ENCODE peak calls at places on chromosomes 5 and 9, in eight cellular contexts. X is bronchial epithelial cell, G is cardiac fibroblast, E is choroid plexus epithelial cell, J is MM.1S, A is lower lobe of right lung, D is psoas muscle, T is AG04449. O is an unnamed sample.
A peak's percentile ranks its signal among the peaks of the same experiment; 100 is the strongest.

GRCh38 chr9:36945999-36946398 is 88.1 kb downstream of the PAX5 start:
- DNase-seq in X (no peak), G (no peak), E (no peak), J (no peak), A (no peak), D (no peak), T (no peak), O (no peak)

GRCh38 chr9:5388026-5388806 is 48.5 kb upstream of the RLN1 start:
- DNase-seq in X (no peak), G (peak; percentile 56), E (peak; percentile 75), J (no peak), A (no peak), D (no peak), T (no peak), O (no peak)

GRCh38 chr5:91434348-91434747 is 51.2 kb upstream of the ARRDC3 start:
- DNase-seq in X (no peak), G (no peak), E (no peak), J (no peak), A (no peak), D (no peak), T (no peak), O (peak; percentile 10)

GRCh38 chr9:109816490-109816889 is 36.5 kb downstream of the PALM2AKAP2 start:
- DNase-seq in X (peak; percentile 95), G (peak; percentile 99), E (peak; percentile 94), J (no peak), A (no peak), D (no peak), T (peak; percentile 97), O (no peak)

GRCh38 chr9:76758476-76758875 is 5.8 kb upstream of the PCA3 start:
- DNase-seq in X (no peak), G (peak; percentile 10), E (no peak), J (no peak), A (no peak), D (no peak), T (no peak), O (no peak)

GRCh38 chr5:14306415-14306814 is 163.3 kb downstream of the TRIO start:
- DNase-seq in X (no peak), G (no peak), E (no peak), J (no peak), A (no peak), D (no peak), T (no peak), O (no peak)

GRCh38 chr5:106262395-106262794 is 1408.3 kb downstream of the EFNA5 start:
- DNase-seq in X (peak; percentile 39), G (no peak), E (no peak), J (no peak), A (no peak), D (no peak), T (no peak), O (no peak)

GRCh38 chr5:158722940-158723339 is 376.8 kb downstream of the EBF1 start:
- DNase-seq in X (no peak), G (no peak), E (no peak), J (no peak), A (no peak), D (no peak), T (no peak), O (no peak)

GRCh38 chr9:36625006-36625600 is 52.4 kb downstream of the MELK start:
- DNase-seq in X (peak; percentile 73), G (peak; percentile 71), E (peak; percentile 79), J (no peak), A (no peak), D (peak; percentile 44), T (peak; percentile 10), O (no peak)

GRCh38 chr5:66596791-66597757 is 881 bp downstream of the MAST4 start:
- DNase-seq in X (peak; percentile 60), G (peak; percentile 11), E (peak; percentile 12), J (peak; percentile 31), A (peak; percentile 59), D (peak; percentile 46), T (no peak), O (no peak)

GRCh38 chr9:90795879-90796317 is 5.7 kb upstream of the SYK start:
- DNase-seq in X (no peak), G (no peak), E (no peak), J (no peak), A (peak; percentile 63), D (no peak), T (no peak), O (no peak)

GRCh38 chr5:72417333-72418062 is 89.7 kb downstream of the ZNF366 start:
- DNase-seq in X (no peak), G (no peak), E (no peak), J (no peak), A (no peak), D (no peak), T (no peak), O (no peak)

GRCh38 chr5:36685631-36686147 is 79.3 kb downstream of the SLC1A3 start:
- DNase-seq in X (no peak), G (peak; percentile 47), E (peak; percentile 47), J (peak; percentile 30), A (no peak), D (no peak), T (no peak), O (no peak)

GRCh38 chr9:21316860-21317259 is 11.7 kb upstream of the IFNA5 start:
- DNase-seq in X (peak; percentile 27), G (no peak), E (no peak), J (no peak), A (no peak), D (no peak), T (no peak), O (no peak)

GRCh38 chr9:114449236-114449635 is 56.0 kb downstream of the WHRN start:
- DNase-seq in X (no peak), G (no peak), E (no peak), J (peak; percentile 65), A (no peak), D (no peak), T (no peak), O (no peak)

GRCh38 chr9:71977003-71977402 is 65.6 kb downstream of the C9orf85 start:
- DNase-seq in X (no peak), G (no peak), E (no peak), J (no peak), A (no peak), D (no peak), T (no peak), O (no peak)

GRCh38 chr9:71980266-71981018 is 69.0 kb downstream of the C9orf85 start:
- DNase-seq in X (no peak), G (no peak), E (no peak), J (no peak), A (no peak), D (no peak), T (no peak), O (no peak)

DNA sequence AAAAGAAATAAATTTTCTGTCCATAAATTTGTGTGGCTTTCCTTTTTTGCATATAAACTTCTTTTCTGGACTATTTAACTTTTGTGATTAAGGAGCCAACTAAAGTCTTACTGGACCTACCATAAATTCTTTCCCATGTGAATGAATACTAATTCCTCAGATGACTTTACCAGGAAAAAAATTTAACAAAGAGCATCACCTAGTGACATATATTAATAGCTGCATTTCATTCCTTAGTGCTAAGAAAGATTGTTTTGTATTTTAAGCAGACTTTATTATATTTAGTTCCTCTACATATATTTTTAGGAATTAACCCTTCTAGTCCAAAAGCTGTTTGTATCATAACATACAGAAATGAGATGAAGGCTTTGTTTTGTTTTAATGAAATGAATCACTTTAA is 64.4 kb downstream of the C9orf85 start:
- DNase-seq in X (peak; percentile 27), G (peak; percentile 18), E (peak; percentile 28), J (no peak), A (no peak), D (no peak), T (no peak), O (no peak)
- TF ChIP-seq CTCF in X (peak; percentile 27), G (peak; percentile 12), E (peak; percentile 37), J (peak; percentile 38), A (no peak), D (peak; percentile 22), T (peak; percentile 12), O (peak; percentile 17)

GRCh38 chr5:177511181-177511580 is 1.6 kb upstream of the DOK3 start:
- DNase-seq in X (no peak), G (no peak), E (no peak), J (no peak), A (no peak), D (no peak), T (no peak), O (no peak)

GRCh38 chr5:177509361-177509951 is at the start of gene DOK3:
- DNase-seq in X (no peak), G (no peak), E (no peak), J (peak; percentile 54), A (peak; percentile 82), D (peak; percentile 55), T (no peak), O (no peak)

GRCh38 chr5:177509991-177510566 is 453 bp upstream of the DOK3 start:
- DNase-seq in X (no peak), G (no peak), E (no peak), J (no peak), A (no peak), D (no peak), T (no peak), O (no peak)

GRCh38 chr5:177511796-177512675 is 2.4 kb upstream of the DOK3 start:
- DNase-seq in X (no peak), G (no peak), E (no peak), J (no peak), A (no peak), D (no peak), T (no peak), O (no peak)

DNA sequence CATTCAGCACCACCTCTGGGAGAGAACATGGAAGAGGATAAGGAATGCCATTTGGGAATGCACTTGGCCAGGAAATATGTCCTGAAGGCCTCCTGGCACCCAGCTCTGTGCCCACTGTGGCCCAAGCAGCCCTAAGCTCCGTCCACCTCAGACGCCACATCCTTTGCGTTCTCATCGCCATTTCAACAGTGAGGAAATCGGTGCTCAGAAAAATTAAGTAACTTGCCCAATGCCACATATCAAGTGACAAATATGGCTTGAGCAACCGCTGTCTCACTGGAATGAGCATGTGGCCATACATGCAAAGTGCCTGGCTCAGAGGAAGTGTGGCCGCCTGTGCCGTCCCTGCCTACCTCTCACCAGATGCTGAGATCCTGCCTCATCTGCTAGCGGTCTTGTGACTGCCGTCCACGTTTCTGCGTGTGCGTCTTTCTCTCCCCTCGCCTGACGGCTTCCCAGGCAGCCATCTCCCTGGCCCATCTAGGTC is 984 bp upstream of the DOK3 start:
- DNase-seq in X (no peak), G (no peak), E (no peak), J (no peak), A (peak; percentile 86), D (no peak), T (no peak), O (peak; percentile 61)
- H3K4me3 ChIP-seq in X (no peak overlapping the region), G (no peak overlapping the region), E (no peak overlapping the region), J (no peak overlapping the region), A (peak overlapping the region; percentile 59), D (no peak overlapping the region), T (no peak overlapping the region), O (peak overlapping the region; percentile 62)

DNA sequence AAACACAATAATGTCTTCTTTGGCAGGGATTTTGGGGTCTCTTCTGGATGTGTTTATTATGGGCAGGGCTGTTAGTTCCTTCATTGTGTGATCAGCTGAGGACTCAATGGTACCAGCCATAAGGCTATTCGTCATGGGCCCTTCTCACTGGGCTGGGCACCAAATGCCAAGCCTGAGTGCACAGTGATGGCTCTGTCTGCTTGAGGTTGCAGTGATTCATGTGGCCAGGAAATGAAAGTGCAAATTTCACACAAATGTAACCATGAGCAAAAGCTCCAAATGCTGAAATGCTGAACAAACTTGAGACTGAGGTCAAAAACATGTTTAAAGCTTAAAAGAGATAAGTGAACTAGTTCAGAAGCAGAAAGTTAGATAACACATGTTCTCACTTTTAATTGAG is 191.0 kb downstream of the TARS1 start:
- DNase-seq in X (no peak), G (peak; percentile 46), E (peak; percentile 43), J (peak; percentile 38), A (no peak), D (no peak), T (no peak), O (peak; percentile 47)
- TF ChIP-seq CTCF in X (no peak), G (no peak), E (no peak), J (no peak), A (no peak), D (no peak), T (no peak), O (no peak)

GRCh38 chr5:56589486-56589870 is 225.9 kb upstream of the MAP3K1 start:
- DNase-seq in X (no peak), G (no peak), E (no peak), J (no peak), A (no peak), D (no peak), T (no peak), O (no peak)
- H3K4me3 ChIP-seq in X (no peak overlapping the region), G (no peak overlapping the region), E (no peak overlapping the region), J (peak overlapping the region; percentile 42), A (no peak overlapping the region), D (no peak overlapping the region), T (no peak overlapping the region), O (peak overlapping the region; percentile 11)

O was measured in GM12864.